ENCODE peak calls at places on chromosomes 11 and 22, in seven cellular contexts. A is HFFc6; O is dorsolateral prefrontal cortex; Q is progenitor cell of endocrine pancreas; I is stimulated activated CD8-positive, alpha-beta memory T cell treated with anti-CD3 and anti-CD28 coated beads, Interleukin-4, amount 100 ng/mL, for 1 hour; Y is stimulated activated CD4-positive, alpha-beta T cell treated with anti-CD3 and anti-CD28 coated beads, Interleukin-2, amount 100 ng/mL, for 48 hours; E is fibroblast of mammary gland. U is an unnamed sample.

GRCh38 chr22:30438559-30438958 is 13.0 kb downstream of the MTFP1 start:
- DNase-seq in Q (no peak), I (no peak), E (no peak), O (no peak), A (no peak), Y (no peak), U (no peak)

GRCh38 chr11:1036303-1036923 is at the start of gene MUC6:
- DNase-seq in E (no peak), Q (no peak), I (no peak), A (no peak), Y (no peak), O (no peak), U (no peak)

GRCh38 chr11:83566948-83567347 is 280.8 kb upstream of the CCDC90B start:
- DNase-seq in Q (no peak), O (no peak), E (peak), I (no peak), Y (no peak), A (peak), U (peak)

GRCh38 chr11:27280131-27280530 is 82.9 kb downstream of the CCDC34 start:
- DNase-seq in A (no peak), O (no peak), I (no peak), Y (no peak), E (peak), Q (no peak), U (no peak)

GRCh38 chr11:119729581-119730346 is 764 bp upstream of the NECTIN1 start:
- DNase-seq in Y (no peak), Q (no peak), O (no peak), A (peak), E (peak), I (no peak), U (peak)

GRCh38 chr11:46808804-46809431 is 37.2 kb downstream of the CKAP5 start:
- DNase-seq in Q (no peak), O (no peak), A (peak), Y (no peak), E (peak), I (no peak), U (peak)

GRCh38 chr11:99015634-99016454 is 4.9 kb upstream of the CNTN5 start:
- DNase-seq in A (peak), Y (no peak), I (no peak), E (peak), Q (no peak), O (no peak), U (peak)

GRCh38 chr11:76513654-76514034 is 68.8 kb downstream of the EMSY start:
- DNase-seq in Y (no peak), A (no peak), I (no peak), Q (no peak), E (no peak), O (no peak), U (no peak)

GRCh38 chr11:86438685-86439084 is 64.0 kb downstream of the CCDC81 start:
- DNase-seq in A (peak), Y (no peak), I (no peak), E (peak), Q (no peak), O (no peak), U (no peak)

GRCh38 chr11:93822359-93822758 is 28.1 kb downstream of the VSTM5 start:
- DNase-seq in A (peak), E (no peak), O (no peak), I (no peak), Y (no peak), Q (no peak), U (no peak)

GRCh38 chr11:65314501-65315203 is at the start of gene CDC42EP2:
- DNase-seq in A (peak), E (peak), Q (peak), O (peak), Y (peak), I (peak), U (peak)

GRCh38 chr11:57649826-57650738 is at the start of gene YPEL4:
- DNase-seq in Y (no peak), Q (no peak), I (peak), A (peak), E (peak), O (peak), U (peak)

GRCh38 chr11:266676-267439 is 11.3 kb upstream of the NLRP6 start:
- DNase-seq in Q (no peak), A (no peak), O (no peak), E (peak), I (no peak), Y (peak), U (no peak)

GRCh38 chr11:1146311-1146864 is 11.4 kb upstream of the MUC5AC start:
- DNase-seq in E (no peak), A (no peak), Y (no peak), I (no peak), Q (no peak), O (peak), U (no peak)

GRCh38 chr11:17768547-17768946 is 34.0 kb downstream of the KCNC1 start:
- DNase-seq in I (no peak), Q (no peak), E (no peak), O (peak), Y (no peak), A (no peak), U (no peak)

GRCh38 chr11:94132152-94132558 is 3.5 kb downstream of the PANX1 start:
- DNase-seq in I (no peak), O (no peak), Q (no peak), E (peak), A (peak), Y (no peak), U (peak)

GRCh38 chr11:128908391-128909246 is 17.5 kb downstream of the KCNJ5 start:
- DNase-seq in I (no peak), A (peak), O (peak), Q (no peak), Y (no peak), E (peak), U (peak)

GRCh38 chr11:11022126-11022730 is 164.4 kb upstream of the ZBED5 start:
- DNase-seq in I (no peak), Y (no peak), Q (no peak), E (peak), O (no peak), A (no peak), U (peak)

U was measured in GM03348.